ENCODE peak calls at places on chromosome 4, in nine cellular contexts. One of them, this sample, is unnamed.

GRCh38 chr4:185577592-185577940 is 42.3 kb upstream of the PDLIM3 start:
- DNase-seq in T-helper 1 cell: no peak
- DNase-seq in transverse colon: no peak
- DNase-seq in tibial nerve: no peak
- DNase-seq in ecto neural progenitor cell: no peak
- DNase-seq in stimulated activated CD4-positive, alpha-beta T cell treated with anti-CD3 and anti-CD28 coated beads, Interleukin-12 subunit alpha, Interleukin-12 subunit beta, amount 100 ng/mL, for 48 hours: no peak
- DNase-seq in CD8-positive, alpha-beta T cell: no peak
- DNase-seq in activated T-cell treated with anti-CD3 and anti-CD28 coated beads, Interleukin-2, amount 50 U/mL, for 72 hours: no peak
- DNase-seq in activated naive CD4-positive, alpha-beta T cell treated with Interleukin-2 at 50 U/mL for 16 hours: no peak
- DNase-seq in this sample: no peak

GRCh38 chr4:71261633-71262121 is 77.1 kb upstream of the SLC4A4 start:
- DNase-seq in T-helper 1 cell: no peak
- DNase-seq in transverse colon: no peak
- DNase-seq in tibial nerve: no peak
- DNase-seq in ecto neural progenitor cell: no peak
- DNase-seq in stimulated activated CD4-positive, alpha-beta T cell treated with anti-CD3 and anti-CD28 coated beads, Interleukin-12 subunit alpha, Interleukin-12 subunit beta, amount 100 ng/mL, for 48 hours: no peak
- DNase-seq in CD8-positive, alpha-beta T cell: no peak
- DNase-seq in activated T-cell treated with anti-CD3 and anti-CD28 coated beads, Interleukin-2, amount 50 U/mL, for 72 hours: no peak
- DNase-seq in activated naive CD4-positive, alpha-beta T cell treated with Interleukin-2 at 50 U/mL for 16 hours: no peak
- DNase-seq in this sample: no peak

GRCh38 chr4:73615613-73616012 is 4.6 kb downstream of the RASSF6 start:
- DNase-seq in T-helper 1 cell: no peak
- DNase-seq in transverse colon: no peak
- DNase-seq in tibial nerve: no peak
- DNase-seq in ecto neural progenitor cell: no peak
- DNase-seq in stimulated activated CD4-positive, alpha-beta T cell treated with anti-CD3 and anti-CD28 coated beads, Interleukin-12 subunit alpha, Interleukin-12 subunit beta, amount 100 ng/mL, for 48 hours: no peak
- DNase-seq in CD8-positive, alpha-beta T cell: no peak
- DNase-seq in activated T-cell treated with anti-CD3 and anti-CD28 coated beads, Interleukin-2, amount 50 U/mL, for 72 hours: no peak
- DNase-seq in activated naive CD4-positive, alpha-beta T cell treated with Interleukin-2 at 50 U/mL for 16 hours: no peak
- DNase-seq in this sample: no peak

GRCh38 chr4:81747242-81747930 is 275.7 kb upstream of the RASGEF1B start:
- DNase-seq in T-helper 1 cell: no peak
- DNase-seq in transverse colon: no peak
- DNase-seq in tibial nerve: no peak
- DNase-seq in ecto neural progenitor cell: no peak
- DNase-seq in stimulated activated CD4-positive, alpha-beta T cell treated with anti-CD3 and anti-CD28 coated beads, Interleukin-12 subunit alpha, Interleukin-12 subunit beta, amount 100 ng/mL, for 48 hours: no peak
- DNase-seq in CD8-positive, alpha-beta T cell: no peak
- DNase-seq in activated T-cell treated with anti-CD3 and anti-CD28 coated beads, Interleukin-2, amount 50 U/mL, for 72 hours: no peak
- DNase-seq in activated naive CD4-positive, alpha-beta T cell treated with Interleukin-2 at 50 U/mL for 16 hours: no peak
- DNase-seq in this sample: no peak

GRCh38 chr4:84804126-84804525 is 162.4 kb downstream of the WDFY3 start:
- DNase-seq in T-helper 1 cell: no peak
- DNase-seq in transverse colon: no peak
- DNase-seq in tibial nerve: no peak
- DNase-seq in ecto neural progenitor cell: no peak
- DNase-seq in stimulated activated CD4-positive, alpha-beta T cell treated with anti-CD3 and anti-CD28 coated beads, Interleukin-12 subunit alpha, Interleukin-12 subunit beta, amount 100 ng/mL, for 48 hours: no peak
- DNase-seq in CD8-positive, alpha-beta T cell: no peak
- DNase-seq in activated T-cell treated with anti-CD3 and anti-CD28 coated beads, Interleukin-2, amount 50 U/mL, for 72 hours: no peak
- DNase-seq in activated naive CD4-positive, alpha-beta T cell treated with Interleukin-2 at 50 U/mL for 16 hours: no peak
- DNase-seq in this sample: no peak

GRCh38 chr4:46937493-46937892 is 28.4 kb upstream of the COX7B2 start:
- DNase-seq in T-helper 1 cell: no peak
- DNase-seq in transverse colon: no peak
- DNase-seq in tibial nerve: no peak
- DNase-seq in ecto neural progenitor cell: no peak
- DNase-seq in stimulated activated CD4-positive, alpha-beta T cell treated with anti-CD3 and anti-CD28 coated beads, Interleukin-12 subunit alpha, Interleukin-12 subunit beta, amount 100 ng/mL, for 48 hours: no peak
- DNase-seq in CD8-positive, alpha-beta T cell: no peak
- DNase-seq in activated T-cell treated with anti-CD3 and anti-CD28 coated beads, Interleukin-2, amount 50 U/mL, for 72 hours: no peak
- DNase-seq in activated naive CD4-positive, alpha-beta T cell treated with Interleukin-2 at 50 U/mL for 16 hours: no peak
- DNase-seq in this sample: no peak

GRCh38 chr4:155666701-155667537 is at the start of gene GUCY1A1:
- DNase-seq in T-helper 1 cell: no peak
- DNase-seq in transverse colon: peak
- DNase-seq in tibial nerve: no peak
- DNase-seq in ecto neural progenitor cell: peak
- DNase-seq in stimulated activated CD4-positive, alpha-beta T cell treated with anti-CD3 and anti-CD28 coated beads, Interleukin-12 subunit alpha, Interleukin-12 subunit beta, amount 100 ng/mL, for 48 hours: no peak
- DNase-seq in CD8-positive, alpha-beta T cell: no peak
- DNase-seq in activated T-cell treated with anti-CD3 and anti-CD28 coated beads, Interleukin-2, amount 50 U/mL, for 72 hours: peak
- DNase-seq in activated naive CD4-positive, alpha-beta T cell treated with Interleukin-2 at 50 U/mL for 16 hours: no peak
- DNase-seq in this sample: peak

GRCh38 chr4:20809796-20810195 is 109.5 kb downstream of the PACRGL start:
- DNase-seq in T-helper 1 cell: no peak
- DNase-seq in transverse colon: no peak
- DNase-seq in tibial nerve: no peak
- DNase-seq in ecto neural progenitor cell: no peak
- DNase-seq in stimulated activated CD4-positive, alpha-beta T cell treated with anti-CD3 and anti-CD28 coated beads, Interleukin-12 subunit alpha, Interleukin-12 subunit beta, amount 100 ng/mL, for 48 hours: no peak
- DNase-seq in CD8-positive, alpha-beta T cell: no peak
- DNase-seq in activated T-cell treated with anti-CD3 and anti-CD28 coated beads, Interleukin-2, amount 50 U/mL, for 72 hours: no peak
- DNase-seq in activated naive CD4-positive, alpha-beta T cell treated with Interleukin-2 at 50 U/mL for 16 hours: no peak
- DNase-seq in this sample: no peak

GRCh38 chr4:75037253-75037652 is 104.3 kb downstream of the PARM1 start:
- DNase-seq in T-helper 1 cell: no peak
- DNase-seq in transverse colon: no peak
- DNase-seq in tibial nerve: peak
- DNase-seq in ecto neural progenitor cell: no peak
- DNase-seq in stimulated activated CD4-positive, alpha-beta T cell treated with anti-CD3 and anti-CD28 coated beads, Interleukin-12 subunit alpha, Interleukin-12 subunit beta, amount 100 ng/mL, for 48 hours: no peak
- DNase-seq in CD8-positive, alpha-beta T cell: no peak
- DNase-seq in activated T-cell treated with anti-CD3 and anti-CD28 coated beads, Interleukin-2, amount 50 U/mL, for 72 hours: no peak
- DNase-seq in activated naive CD4-positive, alpha-beta T cell treated with Interleukin-2 at 50 U/mL for 16 hours: no peak
- DNase-seq in this sample: no peak

GRCh38 chr4:140046037-140046436 is 107.9 kb downstream of the MAML3 start:
- DNase-seq in T-helper 1 cell: no peak
- DNase-seq in transverse colon: no peak
- DNase-seq in tibial nerve: no peak
- DNase-seq in ecto neural progenitor cell: no peak
- DNase-seq in stimulated activated CD4-positive, alpha-beta T cell treated with anti-CD3 and anti-CD28 coated beads, Interleukin-12 subunit alpha, Interleukin-12 subunit beta, amount 100 ng/mL, for 48 hours: no peak
- DNase-seq in CD8-positive, alpha-beta T cell: no peak
- DNase-seq in activated T-cell treated with anti-CD3 and anti-CD28 coated beads, Interleukin-2, amount 50 U/mL, for 72 hours: no peak
- DNase-seq in activated naive CD4-positive, alpha-beta T cell treated with Interleukin-2 at 50 U/mL for 16 hours: no peak
- DNase-seq in this sample: no peak

GRCh38 chr4:108172780-108173598 is 4.3 kb upstream of the LEF1 start:
- DNase-seq in T-helper 1 cell: peak
- DNase-seq in transverse colon: peak
- DNase-seq in tibial nerve: no peak
- DNase-seq in ecto neural progenitor cell: peak
- DNase-seq in stimulated activated CD4-positive, alpha-beta T cell treated with anti-CD3 and anti-CD28 coated beads, Interleukin-12 subunit alpha, Interleukin-12 subunit beta, amount 100 ng/mL, for 48 hours: no peak
- DNase-seq in CD8-positive, alpha-beta T cell: peak
- DNase-seq in activated T-cell treated with anti-CD3 and anti-CD28 coated beads, Interleukin-2, amount 50 U/mL, for 72 hours: peak
- DNase-seq in activated naive CD4-positive, alpha-beta T cell treated with Interleukin-2 at 50 U/mL for 16 hours: peak
- DNase-seq in this sample: no peak

GRCh38 chr4:56425518-56425917 is 9.9 kb downstream of the PPAT start:
- DNase-seq in T-helper 1 cell: no peak
- DNase-seq in transverse colon: no peak
- DNase-seq in tibial nerve: no peak
- DNase-seq in ecto neural progenitor cell: no peak
- DNase-seq in stimulated activated CD4-positive, alpha-beta T cell treated with anti-CD3 and anti-CD28 coated beads, Interleukin-12 subunit alpha, Interleukin-12 subunit beta, amount 100 ng/mL, for 48 hours: no peak
- DNase-seq in CD8-positive, alpha-beta T cell: no peak
- DNase-seq in activated T-cell treated with anti-CD3 and anti-CD28 coated beads, Interleukin-2, amount 50 U/mL, for 72 hours: no peak
- DNase-seq in activated naive CD4-positive, alpha-beta T cell treated with Interleukin-2 at 50 U/mL for 16 hours: no peak
- DNase-seq in this sample: no peak